ENCODE peak calls at places on chromosomes 6 and 20, in four cellular contexts. One of them, this sample, is unnamed.

GRCh38 chr6:3725145-3726015 is 26.1 kb downstream of the PXDC1 start:
- DNase-seq in K562: no peak
- DNase-seq in GM12878: no peak
- DNase-seq in HepG2: no peak
- DNase-seq in this sample: no peak

GRCh38 chr6:84455630-84456029 is 228.2 kb upstream of the CEP162 start:
- DNase-seq in K562: no peak
- DNase-seq in GM12878: no peak
- DNase-seq in HepG2: no peak
- DNase-seq in this sample: no peak

GRCh38 chr6:47047479-47048411 is 5.6 kb upstream of the ADGRF1 start:
- DNase-seq in K562: peak; percentile 27
- DNase-seq in GM12878: peak; percentile 11
- DNase-seq in HepG2: peak; percentile 95
- DNase-seq in this sample: peak; percentile 89

GRCh38 chr6:5497896-5498578 is 236.7 kb downstream of the FARS2 start:
- DNase-seq in K562: no peak
- DNase-seq in GM12878: no peak
- DNase-seq in HepG2: no peak
- DNase-seq in this sample: no peak

GRCh38 chr20:3173582-3174441 is 463 bp upstream of the LZTS3 start:
- DNase-seq in K562: peak; percentile 93
- DNase-seq in GM12878: no peak
- DNase-seq in HepG2: peak; percentile 85
- DNase-seq in this sample: peak; percentile 38

GRCh38 chr6:140921366-140922226 is 1211.1 kb upstream of the GJE1 start:
- DNase-seq in K562: peak; percentile 10
- DNase-seq in GM12878: no peak
- DNase-seq in HepG2: peak; percentile 61
- DNase-seq in this sample: peak; percentile 65

GRCh38 chr20:62483613-62484468 is 8.0 kb upstream of the GATA5 start:
- DNase-seq in K562: no peak
- DNase-seq in GM12878: no peak
- DNase-seq in HepG2: no peak
- DNase-seq in this sample: no peak

GRCh38 chr6:170269151-170269872 is 21.6 kb downstream of the DLL1 start:
- DNase-seq in K562: no peak
- DNase-seq in GM12878: no peak
- DNase-seq in HepG2: no peak
- DNase-seq in this sample: no peak

GRCh38 chr6:157036245-157036681 is 259.1 kb downstream of the ARID1B start:
- DNase-seq in K562: no peak
- DNase-seq in GM12878: no peak
- DNase-seq in HepG2: no peak
- DNase-seq in this sample: no peak

GRCh38 chr6:75402296-75402695 is 91.3 kb downstream of the FILIP1 start:
- DNase-seq in K562: no peak
- DNase-seq in GM12878: no peak
- DNase-seq in HepG2: no peak
- DNase-seq in this sample: peak; percentile 22

GRCh38 chr6:68650142-68650541 is 15.1 kb downstream of the ADGRB3 start:
- DNase-seq in K562: no peak
- DNase-seq in GM12878: no peak
- DNase-seq in HepG2: no peak
- DNase-seq in this sample: no peak

GRCh38 chr6:5471044-5471443 is 209.7 kb downstream of the FARS2 start:
- DNase-seq in K562: peak; percentile 62
- DNase-seq in GM12878: peak; percentile 26
- DNase-seq in HepG2: peak; percentile 54
- DNase-seq in this sample: peak; percentile 19

DNA sequence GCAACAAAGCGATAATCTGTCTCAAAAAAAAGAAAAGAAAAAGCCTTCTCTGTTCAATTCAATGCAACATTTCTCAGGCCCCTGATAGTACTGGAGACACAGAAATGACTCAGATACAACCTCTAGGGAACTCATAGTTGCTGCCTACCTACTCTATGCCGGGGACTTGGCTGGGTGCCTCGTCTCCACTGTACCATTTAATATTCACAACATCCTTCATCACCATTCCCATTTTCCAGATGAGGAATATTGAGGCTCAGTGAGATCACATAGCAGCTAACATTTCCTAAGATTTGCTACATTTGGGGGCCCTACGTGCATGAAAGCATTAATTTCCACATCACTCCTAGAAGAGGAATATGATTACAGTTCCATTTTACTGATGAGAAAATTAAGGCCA is 7.5 kb downstream of the NOL4L start:
- DNase-seq in K562: no peak
- DNase-seq in GM12878: no peak
- DNase-seq in HepG2: no peak
- DNase-seq in this sample: no peak
- TF ChIP-seq SRF in K562: no peak
- TF ChIP-seq SRF in GM12878: no peak
- TF ChIP-seq SRF in HepG2: no peak
- TF ChIP-seq SRF in this sample: no peak

DNA sequence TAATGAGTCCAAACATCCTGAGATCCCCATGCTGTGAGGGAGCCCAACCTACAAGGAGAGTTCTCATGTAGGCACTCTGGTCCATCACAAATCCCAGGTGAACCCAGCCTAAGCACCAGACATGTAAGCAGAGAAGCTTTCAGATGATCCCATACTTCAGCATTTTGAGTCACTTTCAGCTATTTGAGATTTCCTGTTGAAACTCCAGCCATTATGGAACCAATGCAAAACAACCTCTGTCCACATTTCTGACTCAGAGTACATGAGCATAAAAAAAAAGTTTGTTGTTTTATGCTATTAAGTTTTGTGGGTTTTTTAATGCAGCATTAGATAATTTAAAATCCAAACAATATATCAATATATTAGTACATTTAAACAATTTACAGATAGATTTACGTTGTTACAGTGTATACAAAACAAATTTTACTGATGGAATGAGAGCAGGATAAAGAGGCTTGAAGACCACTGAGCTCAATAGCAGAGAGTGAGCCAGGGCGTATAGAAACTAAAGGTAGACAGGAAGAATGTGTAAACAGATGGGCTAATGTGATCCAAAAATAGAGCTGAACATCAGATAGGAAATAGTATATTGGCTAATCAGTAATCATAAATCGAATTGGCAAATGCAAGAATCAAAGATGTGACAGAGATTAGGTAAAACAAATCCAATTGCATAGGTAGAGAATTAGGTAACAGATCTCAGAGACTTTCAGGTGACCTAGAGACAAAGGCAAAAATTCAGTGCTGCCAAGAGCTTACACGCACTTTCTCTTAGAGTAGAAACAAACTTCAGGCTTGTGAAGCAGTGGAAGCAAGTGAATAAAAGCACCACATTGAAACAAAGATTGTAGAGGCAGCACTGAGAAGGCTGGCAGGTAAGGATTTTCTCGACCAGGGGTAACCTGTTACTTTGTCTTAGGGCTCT is 36.2 kb upstream of the PLCB1 start:
- DNase-seq in K562: no peak
- DNase-seq in GM12878: no peak
- DNase-seq in HepG2: no peak
- DNase-seq in this sample: no peak
- TF ChIP-seq REST in K562: no peak
- TF ChIP-seq REST in GM12878: no peak
- TF ChIP-seq REST in HepG2: no peak
- TF ChIP-seq REST in this sample: no peak

DNA sequence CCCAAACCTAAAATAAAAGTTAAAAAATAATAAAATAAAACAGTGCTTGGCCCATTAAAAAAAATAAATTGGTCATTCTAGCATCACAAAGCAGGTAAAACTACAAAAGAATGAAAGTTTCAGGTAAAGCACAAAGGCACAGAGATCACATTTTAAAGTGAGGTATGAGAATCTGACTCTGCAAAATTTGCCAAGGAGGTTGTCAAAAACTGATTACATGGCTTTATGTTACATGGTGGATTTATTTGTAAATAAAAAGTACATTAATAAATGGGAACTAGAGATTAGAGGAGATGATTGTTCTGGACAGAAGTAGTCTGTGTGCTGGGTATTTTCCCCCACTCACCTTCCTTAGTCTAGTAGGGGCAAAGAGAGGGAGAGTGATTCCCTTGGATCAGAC is 24.2 kb upstream of the ATXN1 start:
- DNase-seq in K562: no peak
- DNase-seq in GM12878: no peak
- DNase-seq in HepG2: no peak
- DNase-seq in this sample: no peak
- TF ChIP-seq SRF in K562: no peak
- TF ChIP-seq SRF in GM12878: no peak
- TF ChIP-seq SRF in HepG2: no peak
- TF ChIP-seq SRF in this sample: no peak

GRCh38 chr20:58995461-58996225 is 11.4 kb downstream of the CTSZ start:
- DNase-seq in K562: no peak
- DNase-seq in GM12878: no peak
- DNase-seq in HepG2: peak; percentile 96
- DNase-seq in this sample: no peak
- TF ChIP-seq REST in K562: no peak
- TF ChIP-seq REST in GM12878: no peak
- TF ChIP-seq REST in HepG2: no peak
- TF ChIP-seq REST in this sample: no peak